ENCODE peak calls at places on chromosomes 3 and 15, in ten cellular contexts. X, F, G, E, D, K, C, S, N and T are unnamed samples.

GRCh38 chr15:77907824-77908751 is 169.4 kb downstream of the TBC1D2B start:
- DNase-seq in X (peak), N (peak), K (no peak), S (no peak), E (peak), D (peak), C (peak), G (no peak), F (no peak), T (peak)

GRCh38 chr3:45548724-45549123 is 45.8 kb upstream of the LIMD1 start:
- DNase-seq in X (no peak), N (no peak), D (no peak), C (no peak), G (no peak), F (no peak), K (no peak), S (no peak), E (no peak), T (no peak)

GRCh38 chr15:86268558-86268957 is 188.9 kb downstream of the AGBL1 start:
- DNase-seq in E (no peak), N (no peak), K (no peak), D (no peak), S (no peak), F (no peak), X (no peak), C (no peak), G (no peak), T (no peak)

GRCh38 chr15:39851505-39852082 is 68.5 kb downstream of the GPR176 start:
- DNase-seq in C (no peak), K (no peak), E (no peak), G (no peak), X (no peak), N (no peak), D (no peak), F (no peak), S (no peak), T (no peak)

GRCh38 chr15:69035205-69035917 is 20.9 kb downstream of the NOX5 start:
- DNase-seq in F (no peak), E (no peak), G (peak), X (no peak), D (no peak), C (peak), S (peak), K (no peak), N (peak), T (peak)

GRCh38 chr3:150830094-150830681 is 67.2 kb upstream of the SIAH2 start:
- DNase-seq in D (no peak), E (no peak), N (no peak), K (no peak), S (no peak), G (no peak), X (no peak), F (peak), C (peak), T (peak)

GRCh38 chr3:46386206-46386605 is 15.5 kb downstream of the CCR5 start:
- DNase-seq in F (no peak), G (no peak), S (no peak), C (no peak), E (no peak), N (no peak), X (no peak), K (no peak), D (no peak), T (no peak)

GRCh38 chr3:190027116-190027515 is 93.6 kb downstream of the P3H2 start:
- DNase-seq in X (no peak), D (no peak), E (no peak), F (no peak), K (no peak), C (no peak), G (no peak), N (no peak), S (no peak), T (no peak)

GRCh38 chr15:96264351-96264798 is 66.1 kb upstream of the NR2F2 start:
- DNase-seq in X (no peak), S (no peak), F (no peak), K (no peak), D (no peak), E (no peak), N (peak), G (no peak), C (no peak), T (no peak)